ENCODE peak calls at places on chromosome 3, in nine cellular contexts. X is HCT116, A is right lobe of liver, E is Karpas-422, G is SK-N-SH, N is osteoblast, Y is neural progenitor cell, V is OCI-LY7, W is sigmoid colon. B is an unnamed sample.
A peak's percentile ranks its signal among the peaks of the same experiment; 100 is the strongest.

GRCh38 chr3:172332256-172333041 is 115.8 kb downstream of the GHSR start:
- DNase-seq in X (no peak), A (peak; percentile 73), E (peak; percentile 70), G (peak; percentile 66), N (peak; percentile 85), Y (peak; percentile 60), V (peak; percentile 57), W (peak; percentile 80), B (no peak)

GRCh38 chr3:168813261-168813660 is 717.5 kb upstream of the GOLIM4 start:
- DNase-seq in X (no peak), A (no peak), E (no peak), G (no peak), N (no peak), Y (peak; percentile 67), V (no peak), W (no peak), B (no peak)

GRCh38 chr3:102124301-102125158 is 275.2 kb downstream of the NFKBIZ start:
- DNase-seq in X (no peak), A (no peak), E (no peak), G (no peak), N (no peak), Y (no peak), V (no peak), W (no peak), B (no peak)

GRCh38 chr3:115659861-115660260 is 36.6 kb downstream of the GAP43 start:
- DNase-seq in X (no peak), A (no peak), E (no peak), G (no peak), N (peak; percentile 63), Y (no peak), V (no peak), W (no peak), B (no peak)

GRCh38 chr3:42177068-42177800 is 86.1 kb downstream of the TRAK1 start:
- DNase-seq in X (no peak), A (no peak), E (no peak), G (no peak), N (no peak), Y (no peak), V (no peak), W (no peak), B (no peak)

GRCh38 chr3:195034101-195034500 is 236.9 kb downstream of the XXYLT1 start:
- DNase-seq in X (no peak), A (no peak), E (no peak), G (no peak), N (no peak), Y (no peak), V (no peak), W (no peak), B (no peak)

GRCh38 chr3:128319741-128320141 is 146.9 kb downstream of the DNAJB8 start:
- DNase-seq in X (no peak), A (peak; percentile 83), E (no peak), G (no peak), N (no peak), Y (no peak), V (no peak), W (peak; percentile 41), B (no peak)

GRCh38 chr3:120908030-120908802 is at the start of gene STXBP5L:
- DNase-seq in X (peak; percentile 27), A (peak; percentile 56), E (no peak), G (peak; percentile 92), N (peak; percentile 91), Y (peak; percentile 97), V (peak; percentile 89), W (peak; percentile 90), B (peak; percentile 65)

GRCh38 chr3:195224156-195224979 is 46.6 kb downstream of the XXYLT1 start:
- DNase-seq in X (no peak), A (no peak), E (no peak), G (no peak), N (no peak), Y (no peak), V (no peak), W (peak; percentile 64), B (no peak)

DNA sequence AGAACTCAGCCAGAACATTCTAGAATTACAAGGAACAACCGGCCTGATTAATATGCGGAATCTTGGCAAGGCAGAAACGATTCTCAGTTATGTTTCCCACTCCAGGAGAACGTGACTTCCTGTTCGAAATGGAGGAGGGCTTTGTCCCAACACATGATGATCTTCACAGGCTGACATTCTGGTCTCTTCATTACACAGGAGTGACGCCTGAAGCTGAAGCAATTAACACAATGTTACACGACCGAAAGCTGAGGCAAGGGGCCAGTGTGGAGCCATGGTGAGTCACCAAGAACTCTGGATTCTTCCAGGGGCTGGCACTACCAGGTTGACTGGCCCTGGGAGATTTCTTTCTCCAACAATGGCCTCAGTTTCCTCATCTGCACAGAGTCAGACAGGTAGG is 40.9 kb downstream of the RFTN1 start:
- DNase-seq in X (no peak), A (no peak), E (no peak), G (no peak), N (no peak), Y (no peak), V (no peak), W (no peak), B (no peak)
- H3K9me3 ChIP-seq in X (no peaks in the 10 kb centered on the region), A (no peaks in the 10 kb centered on the region), E (no peaks in the 10 kb centered on the region), G (no peaks in the 10 kb centered on the region), N (no peaks in the 10 kb centered on the region), Y (no peaks in the 10 kb centered on the region), V (peaks cover 16% of the 10 kb centered on the region), W (no peaks in the 10 kb centered on the region), B (no peaks in the 10 kb centered on the region)

DNA sequence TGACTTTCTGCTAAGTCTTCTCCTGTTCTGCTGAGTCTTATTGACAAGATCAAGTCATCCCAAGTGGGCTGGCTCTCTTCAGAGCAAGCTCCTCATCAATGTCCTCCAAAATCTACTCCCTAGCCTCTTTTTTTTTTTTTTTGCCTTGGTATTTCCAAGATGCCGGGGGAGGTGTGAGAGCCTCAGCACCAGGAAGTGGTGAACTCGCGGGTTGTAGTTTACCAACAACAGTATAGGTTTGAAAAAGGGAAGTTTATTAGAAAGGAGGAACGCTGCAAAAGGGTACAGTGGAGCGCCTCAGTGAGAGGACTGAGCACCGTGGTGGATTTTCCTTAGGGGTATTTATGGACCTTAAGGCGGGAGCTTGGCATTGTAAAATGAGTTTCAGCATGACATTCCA is 94.3 kb upstream of the SGO1 start:
- DNase-seq in X (no peak), A (no peak), E (no peak), G (no peak), N (no peak), Y (no peak), V (no peak), W (no peak), B (no peak)
- H3K9me3 ChIP-seq in X (no peaks in the 10 kb centered on the region), A (no peaks in the 10 kb centered on the region), E (no peaks in the 10 kb centered on the region), G (no peaks in the 10 kb centered on the region), N (no peaks in the 10 kb centered on the region), Y (peaks cover 18% of the 10 kb centered on the region), V (no peaks in the 10 kb centered on the region), W (no peaks in the 10 kb centered on the region), B (no peaks in the 10 kb centered on the region)

GRCh38 chr3:1677576-1678164 is 421.0 kb upstream of the CNTN4 start:
- DNase-seq in X (no peak), A (no peak), E (no peak), G (no peak), N (no peak), Y (peak; percentile 42), V (no peak), W (no peak), B (no peak)
- H3K9me3 ChIP-seq in X (peaks cover 28% of the 10 kb centered on the region), A (no peaks in the 10 kb centered on the region), E (peaks cover 4% of the 10 kb centered on the region), G (peaks cover 8% of the 10 kb centered on the region), N (peaks cover 2% of the 10 kb centered on the region), Y (no peaks in the 10 kb centered on the region), V (no peaks in the 10 kb centered on the region), W (peaks cover 2% of the 10 kb centered on the region), B (peaks cover 2% of the 10 kb centered on the region)

DNA sequence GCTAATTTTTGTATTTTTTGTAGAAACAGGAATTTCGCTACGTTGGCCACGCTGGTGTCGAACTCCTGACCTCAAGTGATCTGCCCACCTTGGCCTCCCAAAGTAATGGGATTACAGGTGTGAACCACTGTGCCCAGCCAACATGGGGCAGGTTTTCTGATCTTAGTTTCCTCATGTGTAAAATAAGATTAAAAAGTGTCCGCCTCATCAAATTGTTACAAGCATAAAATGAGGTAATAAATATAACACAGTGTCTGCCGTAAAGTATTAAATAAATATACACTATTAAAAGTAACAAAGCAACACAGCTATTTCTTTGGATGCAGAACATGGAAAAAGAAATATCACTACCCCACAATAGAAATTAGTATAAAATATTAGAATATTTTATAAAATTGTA is 16.4 kb upstream of the COMMD2 start:
- DNase-seq in X (no peak), A (no peak), E (no peak), G (no peak), N (no peak), Y (no peak), V (no peak), W (no peak), B (no peak)
- H3K9me3 ChIP-seq in X (no peaks in the 10 kb centered on the region), A (no peaks in the 10 kb centered on the region), E (no peaks in the 10 kb centered on the region), G (no peaks in the 10 kb centered on the region), N (no peaks in the 10 kb centered on the region), Y (no peaks in the 10 kb centered on the region), V (no peaks in the 10 kb centered on the region), W (no peaks in the 10 kb centered on the region), B (no peaks in the 10 kb centered on the region)

DNA sequence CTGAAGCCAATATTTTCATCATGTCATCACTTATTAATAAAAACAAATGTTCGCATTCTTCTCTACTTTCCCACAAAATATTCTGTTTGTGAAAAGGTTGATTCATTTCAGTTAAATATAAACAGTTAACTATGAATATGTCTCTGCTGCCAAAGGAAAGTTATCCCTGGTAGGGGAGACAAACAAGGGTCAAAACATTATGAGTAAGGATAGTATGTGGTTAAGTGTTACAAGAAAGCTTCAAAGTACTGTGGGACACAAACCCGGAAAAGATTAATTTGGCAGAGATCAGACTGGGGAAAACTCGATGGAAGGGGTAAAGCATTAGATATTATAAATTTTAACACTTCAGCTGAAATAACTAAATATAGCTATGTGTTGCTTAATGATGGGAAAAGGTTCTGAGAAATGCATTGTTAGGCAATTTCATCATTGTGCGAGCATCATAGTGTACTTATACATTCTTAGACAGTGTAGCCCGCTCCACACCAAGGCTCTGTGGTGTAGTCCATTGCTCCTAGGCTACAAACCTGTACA is 436.5 kb upstream of the TBL1XR1 start:
- DNase-seq in X (no peak), A (no peak), E (no peak), G (no peak), N (peak; percentile 62), Y (no peak), V (no peak), W (no peak), B (no peak)
- H3K9me3 ChIP-seq in X (no peaks in the 10 kb centered on the region), A (no peaks in the 10 kb centered on the region), E (no peaks in the 10 kb centered on the region), G (no peaks in the 10 kb centered on the region), N (no peaks in the 10 kb centered on the region), Y (no peaks in the 10 kb centered on the region), V (no peaks in the 10 kb centered on the region), W (no peaks in the 10 kb centered on the region), B (no peaks in the 10 kb centered on the region)

GRCh38 chr3:46840491-46840890 is 22.8 kb downstream of the MYL3 start:
- DNase-seq in X (no peak), A (no peak), E (no peak), G (no peak), N (no peak), Y (no peak), V (no peak), W (no peak), B (no peak)
- H3K9me3 ChIP-seq in X (peaks cover 21% of the 10 kb centered on the region), A (no peaks in the 10 kb centered on the region), E (peaks cover 14% of the 10 kb centered on the region), G (peaks cover 8% of the 10 kb centered on the region), N (peaks cover 4% of the 10 kb centered on the region), Y (peaks cover 18% of the 10 kb centered on the region), V (peaks cover 23% of the 10 kb centered on the region), W (peaks cover 4% of the 10 kb centered on the region), B (peaks cover 13% of the 10 kb centered on the region)

GRCh38 chr3:1232276-1232675 is 139.5 kb downstream of the CNTN6 start:
- DNase-seq in X (no peak), A (no peak), E (no peak), G (no peak), N (no peak), Y (no peak), V (no peak), W (no peak), B (no peak)
- H3K9me3 ChIP-seq in X (peaks cover 17% of the 10 kb centered on the region), A (no peaks in the 10 kb centered on the region), E (peaks cover 3% of the 10 kb centered on the region), G (no peaks in the 10 kb centered on the region), N (no peaks in the 10 kb centered on the region), Y (no peaks in the 10 kb centered on the region), V (no peaks in the 10 kb centered on the region), W (no peaks in the 10 kb centered on the region), B (peaks cover 3% of the 10 kb centered on the region)

B was measured in RWPE2.